ENCODE peak calls at places on chromosome 4, in six cellular contexts. O, Y, C, H, W and Q are unnamed samples.

GRCh38 chr4:85807247-85807915 is 332.4 kb downstream of the ARHGAP24 start:
- DNase-seq in O (no peak), Y (no peak), C (peak), H (no peak), W (no peak), Q (no peak)

GRCh38 chr4:143287571-143287923 is 49.1 kb upstream of the GAB1 start:
- DNase-seq in O (no peak), Y (no peak), C (no peak), H (no peak), W (no peak), Q (no peak)

GRCh38 chr4:165359501-165359900 is 19.3 kb upstream of the CPE start:
- DNase-seq in O (peak), Y (no peak), C (no peak), H (no peak), W (no peak), Q (no peak)

GRCh38 chr4:89067407-89067806 is 10.4 kb upstream of the FAM13A start:
- DNase-seq in O (no peak), Y (no peak), C (no peak), H (no peak), W (no peak), Q (no peak)

GRCh38 chr4:48249378-48249777 is 20.3 kb downstream of the TEC start:
- DNase-seq in O (no peak), Y (no peak), C (no peak), H (no peak), W (no peak), Q (no peak)

GRCh38 chr4:25481648-25482047 is 104.6 kb downstream of the ANAPC4 start:
- DNase-seq in O (no peak), Y (no peak), C (no peak), H (no peak), W (no peak), Q (no peak)

GRCh38 chr4:110619001-110619350 is 3.9 kb downstream of the PITX2 start:
- DNase-seq in O (no peak), Y (no peak), C (no peak), H (no peak), W (no peak), Q (no peak)

GRCh38 chr4:158538176-158538575 is 16.5 kb downstream of the RXFP1 start:
- DNase-seq in O (no peak), Y (no peak), C (peak), H (no peak), W (no peak), Q (no peak)

GRCh38 chr4:110518889-110519490 is 43.0 kb downstream of the ENPEP start:
- DNase-seq in O (no peak), Y (peak), C (peak), H (no peak), W (no peak), Q (no peak)

GRCh38 chr4:163495900-163496299 is 1.4 kb downstream of the TMA16 start:
- DNase-seq in O (no peak), Y (no peak), C (no peak), H (no peak), W (no peak), Q (no peak)

GRCh38 chr4:22014222-22014741 is 65.7 kb upstream of the KCNIP4 start:
- DNase-seq in O (no peak), Y (no peak), C (no peak), H (no peak), W (no peak), Q (no peak)

GRCh38 chr4:107757860-107758476 is 37.9 kb upstream of the PAPSS1 start:
- DNase-seq in O (peak), Y (no peak), C (no peak), H (no peak), W (no peak), Q (no peak)

GRCh38 chr4:74838746-74839370 is 44.5 kb upstream of the BTC start:
- DNase-seq in O (peak), Y (no peak), C (peak), H (no peak), W (no peak), Q (no peak)

GRCh38 chr4:173343832-173344397 is 9.8 kb upstream of the HMGB2 start:
- DNase-seq in O (no peak), Y (no peak), C (no peak), H (no peak), W (no peak), Q (no peak)

GRCh38 chr4:113468165-113469022 is 293.1 kb downstream of the CAMK2D start:
- DNase-seq in O (peak), Y (no peak), C (peak), H (peak), W (no peak), Q (peak)

GRCh38 chr4:53116959-53117358 is 248.9 kb downstream of the SCFD2 start:
- DNase-seq in O (no peak), Y (no peak), C (peak), H (no peak), W (no peak), Q (no peak)

GRCh38 chr4:117327491-117327890 is 242.1 kb upstream of the TRAM1L1 start:
- DNase-seq in O (no peak), Y (no peak), C (no peak), H (no peak), W (no peak), Q (no peak)

GRCh38 chr4:56752985-56753384 is 68.5 kb downstream of the SPINK2 start:
- DNase-seq in O (no peak), Y (no peak), C (no peak), H (no peak), W (no peak), Q (no peak)

GRCh38 chr4:2913168-2913567 is 50.0 kb downstream of the NOP14 start:
- DNase-seq in O (no peak), Y (no peak), C (no peak), H (peak), W (no peak), Q (no peak)

GRCh38 chr4:125702406-125702805 is 387.7 kb downstream of the FAT4 start:
- DNase-seq in O (no peak), Y (no peak), C (peak), H (no peak), W (no peak), Q (no peak)

GRCh38 chr4:186724861-186725419 is 1.3 kb upstream of the FAT1 start:
- DNase-seq in O (peak), Y (no peak), C (peak), H (no peak), W (no peak), Q (no peak)

GRCh38 chr4:171847751-171848150 is 34.5 kb downstream of the GALNTL6 start:
- DNase-seq in O (no peak), Y (no peak), C (peak), H (no peak), W (no peak), Q (no peak)

GRCh38 chr4:176443646-176444409 is 124.1 kb downstream of the SPCS3 start:
- DNase-seq in O (peak), Y (no peak), C (no peak), H (no peak), W (no peak), Q (no peak)

GRCh38 chr4:25174674-25175073 is 14.4 kb upstream of the SEPSECS start:
- DNase-seq in O (peak), Y (no peak), C (no peak), H (no peak), W (no peak), Q (no peak)

GRCh38 chr4:127772769-127773671 is 9.1 kb upstream of the HSPA4L start:
- DNase-seq in O (no peak), Y (no peak), C (no peak), H (no peak), W (no peak), Q (no peak)

GRCh38 chr4:184684491-184685189 is 35.1 kb downstream of the PRIMPOL start:
- DNase-seq in O (no peak), Y (no peak), C (peak), H (no peak), W (no peak), Q (no peak)

GRCh38 chr4:88137112-88137511 is 21.3 kb downstream of the ABCG2 start:
- DNase-seq in O (no peak), Y (no peak), C (peak), H (no peak), W (no peak), Q (no peak)

GRCh38 chr4:73770917-73771316 is 30.5 kb downstream of the CXCL8 start:
- DNase-seq in O (no peak), Y (no peak), C (no peak), H (no peak), W (no peak), Q (no peak)

GRCh38 chr4:25905371-25905770 is 8.6 kb upstream of the SMIM20 start:
- DNase-seq in O (no peak), Y (no peak), C (no peak), H (no peak), W (no peak), Q (no peak)

GRCh38 chr4:134201216-134202098 is at the start of gene PABPC4L:
- DNase-seq in O (peak), Y (no peak), C (peak), H (peak), W (no peak), Q (no peak)

GRCh38 chr4:16693641-16694040 is 204.8 kb downstream of the LDB2 start:
- DNase-seq in O (no peak), Y (no peak), C (no peak), H (no peak), W (no peak), Q (no peak)
- H3K27ac ChIP-seq in O (no peak), Y (no peak), C (no peak), H (no peak), W (no peak), Q (no peak)

GRCh38 chr4:145805490-145805889 is 125.5 kb downstream of the C4orf51 start:
- DNase-seq in O (no peak), Y (no peak), C (peak), H (no peak), W (no peak), Q (no peak)

GRCh38 chr4:145804134-145804533 is 124.2 kb downstream of the C4orf51 start:
- DNase-seq in O (peak), Y (no peak), C (peak), H (no peak), W (no peak), Q (no peak)

GRCh38 chr4:145812902-145813301 is 125.7 kb downstream of the ZNF827 start:
- DNase-seq in O (peak), Y (no peak), C (peak), H (no peak), W (no peak), Q (no peak)

GRCh38 chr4:145808021-145808650 is 128.2 kb downstream of the C4orf51 start:
- DNase-seq in O (peak), Y (no peak), C (peak), H (no peak), W (no peak), Q (no peak)

DNA sequence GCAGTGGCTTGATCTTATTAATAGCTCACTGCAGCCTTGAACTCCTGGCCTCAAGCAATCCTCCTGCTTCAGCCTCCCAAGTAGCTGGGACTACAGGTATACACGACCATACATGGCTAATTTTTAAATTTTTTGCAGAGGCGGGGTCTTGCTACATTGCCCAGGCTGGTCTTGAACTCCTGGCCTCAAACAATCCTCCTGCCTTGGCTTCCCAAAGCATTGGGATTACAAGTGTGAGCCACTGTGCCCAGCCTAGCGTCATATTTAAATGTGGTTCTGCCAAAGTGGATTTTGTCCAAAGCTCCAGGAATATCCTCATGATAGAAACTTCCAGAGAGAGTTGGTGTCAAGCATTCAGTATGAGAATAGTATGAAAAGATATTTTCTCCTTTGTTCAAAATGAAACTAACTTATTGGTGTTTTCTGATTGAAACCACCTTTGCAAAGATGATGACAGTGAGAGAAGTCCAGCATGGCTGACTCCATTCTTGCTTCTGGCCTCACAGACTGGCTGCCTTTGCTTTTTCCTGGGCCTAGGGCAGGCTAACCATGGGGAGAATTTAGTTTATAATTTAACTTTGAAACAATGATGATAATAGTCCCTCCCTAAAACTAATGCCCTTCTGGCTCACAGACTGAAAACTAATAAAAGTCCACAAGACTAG is 129.0 kb downstream of the C4orf51 start:
- DNase-seq in O (no peak), Y (no peak), C (no peak), H (no peak), W (no peak), Q (no peak)
- H3K27ac ChIP-seq in O (peak), Y (no peak), C (peak), H (no peak), W (no peak), Q (no peak)

GRCh38 chr4:98110214-98110613 is 33.1 kb downstream of the STPG2 start:
- DNase-seq in O (no peak), Y (no peak), C (no peak), H (no peak), W (no peak), Q (no peak)

GRCh38 chr4:98113005-98113404 is 30.3 kb downstream of the STPG2 start:
- DNase-seq in O (no peak), Y (no peak), C (peak), H (no peak), W (no peak), Q (no peak)

DNA sequence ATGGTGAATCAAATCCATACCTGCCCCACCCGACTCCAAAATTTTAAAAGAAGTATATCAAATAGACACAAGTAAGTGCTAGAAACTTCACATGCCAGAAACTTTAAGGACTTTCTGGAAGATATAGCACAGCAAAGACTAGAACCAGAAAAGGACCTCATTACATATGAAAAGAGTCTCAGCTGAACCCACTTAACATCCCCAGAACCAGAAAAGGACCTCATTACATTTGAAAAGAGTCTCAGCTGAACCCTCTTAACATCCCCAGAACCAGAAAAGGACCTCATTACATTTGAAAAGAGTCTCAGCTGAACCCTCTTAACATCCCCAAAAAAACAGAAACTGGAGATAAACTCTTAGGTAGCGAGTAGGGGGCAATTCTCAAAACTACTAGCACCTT is 32.3 kb downstream of the STPG2 start:
- DNase-seq in O (no peak), Y (no peak), C (no peak), H (no peak), W (no peak), Q (no peak)
- H3K27ac ChIP-seq in O (no peak), Y (no peak), C (no peak), H (no peak), W (no peak), Q (no peak)

GRCh38 chr4:121070696-121071639 is 1.4 kb downstream of the NDNF start:
- DNase-seq in O (peak), Y (no peak), C (no peak), H (peak), W (no peak), Q (no peak)

GRCh38 chr4:121071640-121072037 is 696 bp downstream of the NDNF start:
- DNase-seq in O (no peak), Y (no peak), C (no peak), H (peak), W (no peak), Q (no peak)

GRCh38 chr4:121072080-121072835 is at the start of gene NDNF:
- DNase-seq in O (no peak), Y (no peak), C (no peak), H (peak), W (peak), Q (no peak)

GRCh38 chr4:121073672-121074386 is 1.5 kb upstream of the NDNF start:
- DNase-seq in O (no peak), Y (no peak), C (no peak), H (no peak), W (no peak), Q (no peak)

GRCh38 chr4:121072836-121073362 is 564 bp upstream of the NDNF start:
- DNase-seq in O (no peak), Y (no peak), C (no peak), H (no peak), W (peak), Q (no peak)
- H3K27ac ChIP-seq in O (no peak), Y (no peak), C (no peak), H (no peak), W (no peak), Q (no peak)

GRCh38 chr4:1593038-1593417 is 91.1 kb downstream of the FAM53A start:
- DNase-seq in O (no peak), Y (no peak), C (no peak), H (peak), W (no peak), Q (no peak)

GRCh38 chr4:1593458-1593857 is 90.7 kb downstream of the FAM53A start:
- DNase-seq in O (no peak), Y (no peak), C (no peak), H (no peak), W (no peak), Q (no peak)

GRCh38 chr4:1593881-1594345 is 90.2 kb downstream of the FAM53A start:
- DNase-seq in O (no peak), Y (no peak), C (no peak), H (peak), W (no peak), Q (no peak)

GRCh38 chr4:1591107-1591506 is 93.0 kb downstream of the FAM53A start:
- DNase-seq in O (no peak), Y (no peak), C (no peak), H (no peak), W (no peak), Q (no peak)

DNA sequence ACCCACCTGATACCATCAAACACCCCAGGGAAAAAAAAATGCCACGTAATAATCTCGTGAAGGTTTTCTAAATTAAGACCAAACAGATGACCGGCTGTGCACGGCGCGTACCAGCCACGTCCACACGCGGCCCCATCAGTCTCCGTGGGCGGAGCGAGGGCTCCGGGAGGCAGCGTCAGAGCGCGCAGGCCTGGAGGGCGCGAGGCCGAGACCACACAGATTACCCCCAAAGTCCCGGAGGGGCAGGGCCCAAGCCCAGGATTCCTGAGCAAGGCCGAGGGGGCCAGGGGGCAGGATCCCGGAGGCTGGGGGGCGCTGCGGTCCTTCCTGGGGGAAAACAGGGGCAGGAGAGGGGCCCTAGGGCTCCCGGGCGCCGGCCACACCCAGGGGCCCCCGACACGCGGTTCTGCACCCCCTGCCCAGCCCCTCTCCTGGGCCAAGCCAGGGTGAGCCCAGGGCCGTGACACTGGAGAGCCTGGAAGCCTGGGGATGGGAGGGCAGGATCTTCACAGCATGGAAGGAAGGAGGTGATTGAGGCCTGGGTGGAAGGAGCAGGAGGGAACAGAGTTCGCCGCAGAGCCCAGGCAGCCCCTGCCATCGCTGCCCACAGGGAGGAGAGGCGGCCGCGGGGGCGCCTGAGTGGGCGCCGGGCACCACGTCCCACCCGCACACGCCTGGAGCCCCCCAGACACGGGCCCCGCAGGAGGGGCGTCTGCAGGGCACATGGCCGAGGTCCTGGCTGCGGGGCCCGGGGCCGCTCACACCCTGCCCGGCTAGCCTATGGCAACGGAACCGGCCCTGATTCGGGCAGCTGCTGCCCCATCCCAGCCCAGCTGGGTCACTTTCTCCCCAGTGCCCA is 91.7 kb downstream of the FAM53A start:
- DNase-seq in O (no peak), Y (no peak), C (no peak), H (peak), W (no peak), Q (no peak)
- H3K27ac ChIP-seq in O (no peak), Y (no peak), C (no peak), H (no peak), W (no peak), Q (no peak)

GRCh38 chr4:7818676-7819041 is 121.0 kb downstream of the AFAP1 start:
- DNase-seq in O (no peak), Y (no peak), C (no peak), H (no peak), W (no peak), Q (no peak)
- H3K27ac ChIP-seq in O (peak), Y (no peak), C (peak), H (no peak), W (no peak), Q (peak)

GRCh38 chr4:138979742-138980141 is 35.8 kb upstream of the NOCT start:
- DNase-seq in O (no peak), Y (no peak), C (no peak), H (no peak), W (no peak), Q (no peak)

GRCh38 chr4:138977525-138977924 is 38.1 kb upstream of the NOCT start:
- DNase-seq in O (no peak), Y (no peak), C (no peak), H (no peak), W (no peak), Q (no peak)

GRCh38 chr4:138978028-138978585 is 37.5 kb upstream of the NOCT start:
- DNase-seq in O (no peak), Y (no peak), C (no peak), H (no peak), W (no peak), Q (no peak)

GRCh38 chr4:138976526-138976925 is 39.1 kb upstream of the NOCT start:
- DNase-seq in O (no peak), Y (no peak), C (no peak), H (no peak), W (no peak), Q (no peak)

GRCh38 chr4:138978600-138978999 is 37.0 kb upstream of the NOCT start:
- DNase-seq in O (no peak), Y (no peak), C (no peak), H (no peak), W (no peak), Q (no peak)
- H3K27ac ChIP-seq in O (no peak), Y (no peak), C (no peak), H (no peak), W (no peak), Q (no peak)